ENCODE peak calls at places on chromosomes 5 and 9, in four cellular contexts. X is IMR-90, B is H1, D is H9. L is an unnamed sample.

GRCh38 chr5:119313207-119313606 is 42.6 kb upstream of the TNFAIP8 start:
- DNase-seq in X (no peak), B (no peak), D (no peak), L (no peak)

GRCh38 chr9:125785187-125785840 is 38.1 kb downstream of the PBX3 start:
- DNase-seq in D (no peak), X (no peak), B (no peak), L (no peak)

GRCh38 chr5:147689436-147689835 is 93.1 kb downstream of the JAKMIP2 start:
- DNase-seq in B (no peak), D (no peak), X (no peak), L (no peak)

GRCh38 chr9:127941062-127941925 is 3.6 kb upstream of the DPM2 start:
- DNase-seq in D (no peak), B (no peak), X (no peak), L (no peak)

GRCh38 chr5:149549461-149550266 is 1.6 kb downstream of the CSNK1A1 start:
- DNase-seq in X (peak; percentile 66), D (peak; percentile 50), B (no peak), L (peak; percentile 81)

GRCh38 chr5:96844476-96844990 is 31.8 kb upstream of the ERAP2 start:
- DNase-seq in D (no peak), B (no peak), X (peak; percentile 18), L (peak; percentile 57)

GRCh38 chr9:83119873-83120272 is 56.9 kb upstream of the RASEF start:
- DNase-seq in X (no peak), B (no peak), D (no peak), L (no peak)

GRCh38 chr5:163259495-163259894 is 177.9 kb upstream of the CCNG1 start:
- DNase-seq in D (no peak), X (no peak), B (no peak), L (no peak)

GRCh38 chr9:13279284-13280162 is at the start of gene MPDZ:
- DNase-seq in D (peak; percentile 79), X (peak; percentile 66), B (peak; percentile 79), L (peak; percentile 78)

GRCh38 chr5:90940227-90940995 is 381.8 kb downstream of the ADGRV1 start:
- DNase-seq in X (peak; percentile 60), B (peak; percentile 53), D (peak; percentile 61), L (peak; percentile 87)

GRCh38 chr9:114092336-114092735 is 6.8 kb downstream of the KIF12 start:
- DNase-seq in D (no peak), X (no peak), B (no peak), L (no peak)

GRCh38 chr5:42767491-42768105 is 11.0 kb downstream of the CCDC152 start:
- DNase-seq in X (peak; percentile 13), B (no peak), D (no peak), L (peak; percentile 38)

GRCh38 chr5:150632305-150633160 is 7.9 kb upstream of the SYNPO start:
- DNase-seq in X (peak; percentile 87), D (no peak), B (no peak), L (no peak)

GRCh38 chr9:18238254-18238653 is 235.7 kb upstream of the ADAMTSL1 start:
- DNase-seq in D (no peak), B (no peak), X (peak; percentile 71), L (peak; percentile 37)

GRCh38 chr5:98638701-98639100 is 134.8 kb upstream of the RGMB start:
- DNase-seq in X (peak; percentile 87), B (no peak), D (no peak), L (no peak)

GRCh38 chr9:8429157-8429556 is 629.6 kb upstream of the DMAC1 start:
- DNase-seq in X (no peak), D (no peak), B (no peak), L (no peak)

GRCh38 chr5:45038366-45038987 is 229.7 kb downstream of the MRPS30 start:
- DNase-seq in X (peak; percentile 0), B (no peak), D (no peak), L (peak; percentile 65)

GRCh38 chr5:64612349-64612961 is 77.8 kb upstream of the SHISAL2B start:
- DNase-seq in D (peak; percentile 36), B (no peak), X (peak; percentile 64), L (peak; percentile 81)

GRCh38 chr5:12162863-12163262 is 258.6 kb upstream of the CTNND2 start:
- DNase-seq in B (no peak), D (no peak), X (no peak), L (no peak)

GRCh38 chr9:114738581-114739316 is 56.8 kb upstream of the TEX48 start:
- DNase-seq in D (peak; percentile 65), B (peak; percentile 78), X (peak; percentile 89), L (peak; percentile 85)

GRCh38 chr5:142803428-142804111 is 33.4 kb downstream of the ARHGAP26 start:
- DNase-seq in B (no peak), D (no peak), X (peak; percentile 68), L (no peak)

GRCh38 chr9:133161542-133161950 is 2.2 kb downstream of the GBGT1 start:
- DNase-seq in B (no peak), D (no peak), X (no peak), L (no peak)

GRCh38 chr5:148735301-148735700 is 81.0 kb upstream of the HTR4 start:
- DNase-seq in X (peak; percentile 62), D (no peak), B (no peak), L (no peak)

GRCh38 chr9:71136696-71137095 is 15.3 kb upstream of the TRPM3 start:
- DNase-seq in D (no peak), X (no peak), B (no peak), L (no peak)

GRCh38 chr9:89874351-89875321 is 269.8 kb downstream of the GADD45G start:
- DNase-seq in D (peak; percentile 21), B (peak; percentile 29), X (no peak), L (no peak)

GRCh38 chr5:133995341-133995740 is 9.4 kb downstream of the VDAC1 start:
- DNase-seq in B (no peak), X (no peak), D (no peak), L (peak; percentile 47)

GRCh38 chr5:113900831-113901230 is 387.3 kb downstream of the YTHDC2 start:
- DNase-seq in X (no peak), B (no peak), D (no peak), L (no peak)

GRCh38 chr5:9212605-9213004 is 333.3 kb downstream of the SEMA5A start:
- DNase-seq in X (peak; percentile 52), D (no peak), B (no peak), L (no peak)

GRCh38 chr9:134629061-134629585 is 12.5 kb upstream of the COL5A1 start:
- DNase-seq in B (no peak), D (peak; percentile 6), X (no peak), L (no peak)

GRCh38 chr5:14450055-14450524 is 131.5 kb upstream of the OTULINL start:
- DNase-seq in D (no peak), B (no peak), X (peak; percentile 92), L (no peak)

GRCh38 chr9:130288393-130288792 is 22.8 kb downstream of the HMCN2 start:
- DNase-seq in D (no peak), B (no peak), X (no peak), L (no peak)

GRCh38 chr5:9626955-9627354 is 3.2 kb downstream of the TAS2R1 start:
- DNase-seq in B (no peak), D (no peak), X (no peak), L (no peak)

GRCh38 chr5:175700991-175701390 is 43.1 kb downstream of the HRH2 start:
- DNase-seq in D (no peak), X (no peak), B (no peak), L (no peak)

GRCh38 chr9:108443741-108444140 is 412.0 kb downstream of the ACTL7B start:
- DNase-seq in D (no peak), X (peak; percentile 71), B (no peak), L (no peak)

GRCh38 chr5:150175536-150175935 is 9.0 kb downstream of the CDX1 start:
- DNase-seq in X (peak; percentile 25), D (peak; percentile 82), B (peak; percentile 66), L (peak; percentile 82)

DNA sequence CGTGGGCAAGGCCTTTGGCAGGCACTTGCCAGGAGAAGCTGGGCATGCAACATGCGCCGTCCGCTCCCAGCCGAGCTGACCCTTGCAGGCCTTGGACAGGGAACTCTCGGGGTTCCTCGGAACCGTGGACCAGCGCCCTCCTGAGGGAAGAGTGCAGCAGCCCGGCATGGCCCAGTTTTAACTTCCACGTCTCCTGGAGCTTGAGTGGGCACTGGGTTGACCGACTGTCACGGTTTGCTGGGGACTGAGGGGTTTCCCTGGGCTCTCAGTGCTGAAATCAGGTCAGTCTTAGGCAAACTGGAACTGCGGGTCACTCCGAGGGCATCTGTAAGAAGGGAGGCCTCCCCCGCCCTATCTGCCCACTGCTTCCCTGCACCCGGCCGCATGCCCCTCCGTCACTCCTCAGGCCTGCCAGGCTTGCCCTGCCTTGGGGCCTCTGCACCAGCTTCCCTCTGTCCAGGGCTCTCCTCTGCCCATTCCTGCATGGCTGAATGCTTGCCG is 87.0 kb upstream of the PHYKPL start:
- DNase-seq in B (no peak), X (no peak), D (no peak), L (no peak)
- H2BK15ac ChIP-seq in B (no peak overlapping the region), X (no peak overlapping the region), D (no peak overlapping the region), L (no peak overlapping the region)

DNA sequence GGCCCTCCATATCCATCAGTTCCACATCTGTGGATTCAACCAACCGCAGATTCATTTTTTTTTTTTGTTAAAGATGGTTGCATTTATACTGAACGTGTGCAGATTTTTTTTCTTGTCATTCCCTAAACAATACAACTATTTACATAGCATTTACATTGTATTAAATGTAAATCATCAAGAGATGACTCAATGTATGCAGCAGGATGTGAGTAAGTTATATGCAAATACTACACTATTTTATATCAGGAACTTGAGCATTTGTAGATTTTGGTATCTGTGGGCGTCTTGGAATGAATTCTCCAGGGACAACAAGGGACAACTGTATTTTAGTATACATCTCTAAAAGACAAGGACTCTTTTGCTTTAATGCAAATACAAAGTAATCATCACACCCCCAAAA is 299.2 kb upstream of the ZNF608 start:
- DNase-seq in X (peak; percentile 54), D (no peak), B (no peak), L (no peak)
- H3K4ac ChIP-seq in X (no peak overlapping the region), D (no peak overlapping the region), B (no peak overlapping the region), L (no peak overlapping the region)

DNA sequence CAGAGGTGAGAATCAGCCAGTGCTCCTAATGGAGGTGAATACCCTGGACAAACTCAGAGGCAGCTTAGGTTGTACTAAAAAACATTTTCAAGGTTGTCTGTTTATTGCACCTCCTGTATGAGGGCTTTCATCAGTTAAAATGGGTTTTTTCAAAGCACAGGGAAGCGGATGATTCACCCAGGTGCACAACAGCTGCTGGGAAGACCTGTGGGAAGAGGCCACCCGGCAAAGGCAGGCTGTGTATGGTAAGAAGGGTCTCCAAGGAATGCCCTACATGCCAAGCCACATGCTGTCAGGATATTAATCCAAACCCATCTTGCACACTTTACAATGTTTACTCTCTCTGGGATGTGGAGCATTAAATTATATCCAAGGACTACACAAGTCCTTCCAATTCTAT is 14.7 kb downstream of the SIL1 start:
- DNase-seq in X (no peak), D (no peak), B (no peak), L (no peak)
- H4K5ac ChIP-seq in X (no peak overlapping the region), D (no peak overlapping the region), B (no peak overlapping the region), L (no peak overlapping the region)

DNA sequence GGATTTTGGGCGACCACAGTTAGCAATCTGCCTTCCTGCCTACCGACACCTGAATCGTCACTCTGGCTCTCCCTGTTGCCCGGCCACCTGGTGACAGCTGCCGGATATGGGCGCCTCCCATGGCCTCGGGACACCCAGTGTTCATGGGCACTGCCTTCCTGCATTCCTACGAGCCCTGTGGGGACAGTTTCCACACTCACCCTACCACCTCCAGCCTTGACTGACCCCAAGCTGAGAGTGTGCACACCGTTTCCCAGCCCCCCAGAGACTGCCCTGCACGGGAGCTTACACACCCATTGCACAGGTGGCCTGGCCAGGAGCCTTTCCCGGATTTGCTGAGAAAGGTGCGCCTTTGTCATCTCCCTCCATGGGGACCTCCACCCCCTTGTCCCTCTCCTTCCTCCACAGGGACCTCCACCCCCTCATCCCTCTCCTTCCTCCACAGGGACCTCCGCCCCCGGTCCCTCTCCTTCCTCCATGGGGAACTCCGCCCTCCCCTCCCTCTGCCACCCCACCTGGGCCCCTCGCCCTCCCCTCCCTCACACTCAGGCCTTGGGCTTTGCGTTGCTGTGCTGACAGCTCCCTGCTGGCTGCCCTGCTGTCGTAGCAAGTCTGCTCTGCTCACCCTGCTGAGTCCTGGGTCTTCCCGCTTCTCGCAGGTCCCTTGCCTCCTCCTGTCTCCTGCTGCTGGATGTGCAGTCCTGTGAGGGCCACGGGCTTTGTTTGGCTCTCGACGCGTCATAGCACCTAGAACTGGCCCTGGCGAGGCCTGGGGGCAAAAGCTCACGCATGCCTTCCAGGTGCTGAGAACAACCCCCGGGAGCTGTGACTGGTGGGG is 48.4 kb downstream of the MRPL36 start:
- DNase-seq in B (peak; percentile 47), X (no peak), D (peak; percentile 31), L (no peak)
- H2BK15ac ChIP-seq in B (no peak overlapping the region), X (no peak overlapping the region), D (no peak overlapping the region), L (no peak overlapping the region)